ENCODE peak calls at places on chromosomes 1 and 21, in seven cellular contexts. X is stimulated activated CD8-positive, alpha-beta memory T cell treated with anti-CD3 and anti-CD28 coated beads, Interleukin-4, amount 100 ng/mL, for 1 hour; K is sigmoid colon; E is occipital lobe; T is HS-27A; P is stimulated activated CD4-positive, alpha-beta T cell treated with anti-CD3 and anti-CD28 coated beads, TNF-alpha, amount 100 ng/mL, for 1 hour; M is CD4-positive, alpha-beta T cell. B is an unnamed sample.

GRCh38 chr1:204751883-204752687 is 66.5 kb upstream of the LRRN2 start:
- DNase-seq in X (no peak), P (no peak), M (no peak), T (no peak), E (no peak), K (no peak), B (peak; percentile 63)

GRCh38 chr1:214116258-214116657 is 128.5 kb downstream of the PROX1 start:
- DNase-seq in E (no peak), K (no peak), X (no peak), T (no peak), P (no peak), M (no peak), B (no peak)

GRCh38 chr1:61851849-61852692 is 109.8 kb downstream of the PATJ start:
- DNase-seq in X (no peak), K (no peak), M (no peak), T (peak; percentile 50), E (no peak), P (no peak), B (no peak)

GRCh38 chr1:12230549-12231275 is 882 bp downstream of the VPS13D start:
- DNase-seq in P (no peak), X (no peak), M (peak; percentile 8), T (no peak), E (no peak), K (peak; percentile 73), B (peak; percentile 55)

GRCh38 chr1:10904396-10905358 is 107.8 kb upstream of the TARDBP start:
- DNase-seq in P (no peak), X (no peak), K (no peak), E (no peak), M (peak; percentile 26), T (no peak), B (no peak)

GRCh38 chr1:216804107-216804506 is 80.9 kb upstream of the ESRRG start:
- DNase-seq in E (no peak), K (no peak), T (no peak), X (no peak), M (no peak), P (no peak), B (no peak)

GRCh38 chr21:45636921-45637646 is 6.4 kb upstream of the PCBP3 start:
- DNase-seq in T (no peak), K (no peak), M (no peak), E (no peak), P (no peak), X (no peak), B (no peak)

GRCh38 chr1:216824511-216824910 is 101.3 kb upstream of the ESRRG start:
- DNase-seq in E (no peak), T (no peak), P (no peak), X (no peak), M (no peak), K (no peak), B (no peak)

GRCh38 chr1:186680031-186681012 is at the start of gene PTGS2:
- DNase-seq in E (peak; percentile 66), P (no peak), T (peak; percentile 50), X (no peak), M (no peak), K (peak; percentile 95), B (peak; percentile 85)

GRCh38 chr1:212034516-212035122 is 738 bp downstream of the INTS7 start:
- DNase-seq in X (no peak), T (no peak), M (peak; percentile 2), K (no peak), E (peak; percentile 31), P (no peak), B (no peak)

GRCh38 chr1:24189528-24189927 is 2.4 kb upstream of the IFNLR1 start:
- DNase-seq in T (no peak), K (no peak), X (no peak), P (no peak), M (no peak), E (no peak), B (no peak)

GRCh38 chr1:228014235-228014930 is 7.6 kb downstream of the WNT3A start:
- DNase-seq in P (no peak), K (peak; percentile 64), X (no peak), E (no peak), T (no peak), M (no peak), B (no peak)

GRCh38 chr1:108636876-108637275 is 24.0 kb downstream of the HENMT1 start:
- DNase-seq in K (no peak), P (no peak), X (no peak), E (no peak), M (no peak), T (no peak), B (no peak)

GRCh38 chr1:9442266-9442846 is 96.9 kb upstream of the SLC25A33 start:
- DNase-seq in X (no peak), E (no peak), P (no peak), T (peak; percentile 26), K (no peak), M (no peak), B (no peak)

GRCh38 chr1:201461783-201462441 is 7.1 kb downstream of the PHLDA3 start:
- DNase-seq in P (no peak), K (peak; percentile 96), E (peak; percentile 68), T (peak; percentile 90), X (no peak), M (no peak), B (no peak)

GRCh38 chr1:206469411-206469932 is 804 bp upstream of the IKBKE start:
- DNase-seq in X (no peak), E (no peak), T (no peak), M (peak; percentile 24), K (no peak), P (peak; percentile 27), B (no peak)

GRCh38 chr21:28644762-28645161 is 347.9 kb downstream of the LTN1 start:
- DNase-seq in E (no peak), M (no peak), K (no peak), T (no peak), P (no peak), X (no peak), B (no peak)

GRCh38 chr1:201335174-201335870 is 42.2 kb downstream of the TNNT2 start:
- DNase-seq in M (no peak), E (no peak), K (peak; percentile 57), T (no peak), P (no peak), X (no peak), B (no peak)

GRCh38 chr1:247365023-247365422 is 33.4 kb upstream of the ZNF496 start:
- DNase-seq in T (no peak), X (no peak), M (no peak), P (no peak), E (no peak), K (no peak), B (no peak)

GRCh38 chr1:47440849-47441170 is 3.0 kb downstream of the FOXD2 start:
- DNase-seq in K (no peak), P (no peak), E (no peak), M (no peak), X (no peak), T (no peak), B (no peak)

GRCh38 chr1:39973503-39974135 is 18.7 kb downstream of the MFSD2A start:
- DNase-seq in T (peak; percentile 47), E (peak; percentile 20), P (peak; percentile 64), X (peak; percentile 38), M (peak; percentile 68), K (peak; percentile 85), B (peak; percentile 84)

GRCh38 chr21:14875704-14876364 is 189.0 kb downstream of the NRIP1 start:
- DNase-seq in X (no peak), P (no peak), M (no peak), T (no peak), K (no peak), E (no peak), B (no peak)

B was measured in ecto neural progenitor cell.